ENCODE peak calls at places on chromosomes 1 and 21, in eight cellular contexts. V, T, Q, Y, N, F, I and G are unnamed samples.

GRCh38 chr1:202184750-202185460 is 8.7 kb upstream of the LGR6 start:
- DNase-seq in N (peak; percentile 76), F (peak; percentile 10), V (peak; percentile 87), Q (peak; percentile 75), I (peak; percentile 85), Y (peak; percentile 87), T (peak; percentile 69), G (no peak)

GRCh38 chr1:165289556-165289955 is 67.0 kb downstream of the LMX1A start:
- DNase-seq in I (no peak), N (no peak), Q (no peak), F (no peak), V (no peak), Y (no peak), T (no peak), G (no peak)

GRCh38 chr1:29711582-29712274 is 475.4 kb downstream of the PTPRU start:
- DNase-seq in Y (no peak), V (no peak), Q (no peak), N (no peak), F (no peak), T (no peak), I (no peak), G (no peak)

GRCh38 chr1:174960362-174960761 is 39.4 kb upstream of the CACYBP start:
- DNase-seq in T (no peak), I (no peak), Y (no peak), N (no peak), F (no peak), Q (no peak), V (no peak), G (no peak)

GRCh38 chr1:5771788-5772187 is 220.4 kb downstream of the NPHP4 start:
- DNase-seq in I (no peak), N (no peak), V (no peak), Q (no peak), T (no peak), F (no peak), Y (no peak), G (no peak)

GRCh38 chr1:12415239-12415543 is 185.4 kb downstream of the VPS13D start:
- DNase-seq in I (no peak), Q (no peak), Y (no peak), F (no peak), V (no peak), T (no peak), N (no peak), G (no peak)

GRCh38 chr1:68162761-68163160 is 69.6 kb downstream of the WLS start:
- DNase-seq in F (no peak), V (no peak), T (no peak), N (no peak), Q (no peak), Y (no peak), I (no peak), G (no peak)

GRCh38 chr1:203771901-203772301 is 6.9 kb downstream of the LAX1 start:
- DNase-seq in Y (no peak), F (no peak), Q (no peak), N (no peak), T (no peak), I (no peak), V (no peak), G (no peak)

GRCh38 chr21:17699524-17700189 is 87.0 kb upstream of the BTG3 start:
- DNase-seq in F (no peak), V (no peak), Q (no peak), T (no peak), Y (no peak), N (no peak), I (no peak), G (no peak)

GRCh38 chr1:84143796-84144565 is at the start of gene PRKACB:
- DNase-seq in Y (no peak), N (no peak), V (no peak), T (no peak), Q (no peak), F (no peak), I (no peak), G (no peak)

GRCh38 chr1:104856091-104856490 is 1106.4 kb downstream of the AMY1C start:
- DNase-seq in F (no peak), V (no peak), I (no peak), Q (no peak), T (no peak), N (no peak), Y (no peak), G (no peak)

GRCh38 chr1:110783292-110783918 is 89.5 kb upstream of the CD53 start:
- DNase-seq in I (no peak), N (no peak), T (peak; percentile 40), F (no peak), Y (peak; percentile 46), Q (peak; percentile 26), V (no peak), G (no peak)

GRCh38 chr1:94806451-94806861 is 13.7 kb upstream of the SLC44A3 start:
- DNase-seq in Q (no peak), I (no peak), V (no peak), T (no peak), N (no peak), Y (no peak), F (no peak), G (no peak)

GRCh38 chr1:56643661-56644060 is 1.5 kb upstream of the PRKAA2 start:
- DNase-seq in Q (no peak), N (no peak), Y (no peak), V (no peak), F (no peak), T (no peak), I (no peak), G (no peak)

GRCh38 chr1:205939690-205940330 is 3.4 kb downstream of the SLC26A9 start:
- DNase-seq in T (no peak), I (no peak), V (no peak), Y (peak; percentile 68), N (no peak), Q (no peak), F (no peak), G (no peak)

GRCh38 chr1:55375617-55376258 is 160.6 kb upstream of the USP24 start:
- DNase-seq in F (no peak), T (peak; percentile 13), V (no peak), N (no peak), Y (no peak), I (no peak), Q (peak; percentile 41), G (no peak)

GRCh38 chr1:187551061-187551460 is 722.3 kb downstream of the PLA2G4A start:
- DNase-seq in V (no peak), Y (no peak), I (no peak), F (no peak), Q (no peak), T (no peak), N (no peak), G (no peak)
- TF ChIP-seq CTCF in V (no peak), Y (no peak), I (no peak), F (no peak), Q (no peak), T (no peak), N (no peak), G (no peak)

DNA sequence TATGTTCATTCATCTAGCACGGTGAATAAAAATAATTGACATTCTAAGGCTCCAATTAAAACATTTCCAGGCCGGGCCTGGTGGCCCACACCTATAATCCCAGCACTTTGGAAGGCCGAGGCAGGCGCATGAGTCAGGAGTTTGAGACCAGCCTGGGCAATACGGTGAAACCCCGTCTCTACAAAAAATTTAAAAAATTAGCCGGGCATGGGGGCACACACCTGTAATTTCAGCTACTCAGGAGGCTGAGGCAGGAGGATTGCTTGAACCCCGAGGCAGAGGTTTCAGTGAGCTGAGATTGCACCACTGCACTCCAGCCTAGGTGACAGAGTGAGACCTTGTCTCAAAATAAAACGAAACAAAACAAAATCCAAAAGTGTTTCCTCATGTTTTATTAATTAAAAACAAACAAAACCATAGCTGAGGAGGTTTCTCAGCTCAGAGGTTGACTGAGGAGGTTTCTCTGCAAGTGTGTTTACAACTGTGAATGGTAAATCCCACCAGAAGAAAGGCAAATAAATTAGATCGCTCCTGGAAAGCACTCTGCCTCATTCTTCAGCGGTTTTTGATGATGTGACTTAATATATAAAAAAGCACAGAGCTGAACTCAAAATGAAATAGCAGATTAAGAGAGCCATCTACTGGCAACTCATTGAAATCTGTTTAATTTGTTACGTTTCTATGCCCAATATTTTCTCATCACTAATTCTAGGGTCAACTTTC is 37.7 kb upstream of the ATG4C start:
- DNase-seq in I (no peak), V (no peak), Q (no peak), F (no peak), N (no peak), Y (no peak), T (no peak), G (no peak)
- TF ChIP-seq CTCF in I (peak; percentile 78), V (peak; percentile 40), Q (peak; percentile 51), F (peak; percentile 46), N (peak; percentile 73), Y (no peak), T (peak; percentile 72), G (no peak)

GRCh38 chr1:17929224-17929623 is 174.1 kb downstream of the ACTL8 start:
- DNase-seq in I (no peak), Y (no peak), N (no peak), T (no peak), F (no peak), Q (no peak), V (no peak), G (no peak)
- TF ChIP-seq CTCF in I (no peak), Y (no peak), N (no peak), T (no peak), F (no peak), Q (no peak), V (no peak), G (no peak)

GRCh38 chr21:26883768-26884167 is 38.6 kb upstream of the ADAMTS1 start:
- DNase-seq in I (no peak), V (no peak), T (no peak), N (no peak), Q (peak; percentile 8), F (no peak), Y (no peak), G (no peak)

GRCh38 chr21:26887241-26887640 is 42.0 kb upstream of the ADAMTS1 start:
- DNase-seq in N (no peak), T (peak; percentile 65), Y (no peak), I (no peak), F (peak; percentile 24), Q (no peak), V (no peak), G (no peak)

GRCh38 chr21:26877015-26877414 is 31.8 kb upstream of the ADAMTS1 start:
- DNase-seq in F (no peak), Y (no peak), V (no peak), N (no peak), I (no peak), Q (no peak), T (no peak), G (no peak)

GRCh38 chr21:26884436-26884835 is 39.2 kb upstream of the ADAMTS1 start:
- DNase-seq in T (no peak), I (no peak), Q (no peak), Y (no peak), N (no peak), V (no peak), F (no peak), G (no peak)

DNA sequence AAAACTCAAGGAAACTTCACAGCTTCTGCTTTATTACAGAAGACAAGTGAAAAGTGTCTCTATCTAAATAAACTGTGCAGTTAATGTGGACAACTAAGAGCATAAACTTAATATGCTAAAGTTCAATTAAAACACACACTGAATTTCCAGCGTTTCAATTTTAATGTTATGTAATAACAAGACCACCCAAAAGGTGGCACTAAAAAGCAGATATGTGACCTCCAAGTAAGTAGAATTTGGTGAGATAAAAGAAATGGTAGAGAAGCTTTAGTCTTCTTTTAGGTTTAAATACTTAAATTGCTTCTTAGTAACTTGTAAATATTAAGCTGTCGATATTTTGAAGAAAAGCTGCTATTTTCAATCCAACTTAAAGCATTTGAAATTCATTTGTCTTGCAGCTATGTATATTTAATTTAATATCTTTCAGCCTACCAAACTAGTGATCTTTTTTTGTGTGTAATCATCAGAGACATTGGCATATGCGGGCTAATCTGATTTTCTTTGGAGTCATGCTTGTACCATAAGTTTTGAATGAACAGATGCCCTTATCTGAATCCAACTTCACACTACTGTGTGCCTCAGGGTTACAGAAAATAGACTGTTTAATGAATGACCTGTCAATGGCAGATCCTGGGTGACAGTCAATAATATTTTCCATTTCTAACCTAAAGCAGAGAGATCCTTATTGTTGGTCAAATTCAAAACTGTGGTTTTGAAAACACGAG is 36.5 kb upstream of the ADAMTS1 start:
- DNase-seq in N (no peak), Q (no peak), I (no peak), T (no peak), Y (no peak), V (no peak), F (no peak), G (no peak)
- TF ChIP-seq CTCF in N (peak; percentile 58), Q (no peak), I (peak; percentile 54), T (peak; percentile 37), Y (no peak), V (no peak), F (peak; percentile 39), G (peak; percentile 7)